ENCODE peak calls at places on chromosomes 2 and 18, in eight cellular contexts. T is HL-60, N is astrocyte of the spinal cord, B is M059J, P is GM13977, L is Kasumi-1, Q is AG20443, D is T follicular helper cell. M is an unnamed sample.

GRCh38 chr2:203340791-203341487 is 12.7 kb downstream of the ABI2 start:
- DNase-seq in Q (peak), B (peak), L (no peak), D (no peak), T (no peak), P (no peak), N (peak), M (no peak)

GRCh38 chr18:74994502-74995403 is 214.2 kb downstream of the PTGR3 start:
- DNase-seq in N (peak), L (peak), P (peak), T (no peak), Q (no peak), B (no peak), D (no peak), M (no peak)

GRCh38 chr2:6922201-6922656 is 5.0 kb downstream of the RNF144A start:
- DNase-seq in L (no peak), N (no peak), B (no peak), Q (no peak), T (no peak), P (no peak), D (no peak), M (peak)

GRCh38 chr2:13003500-13003899 is 286.8 kb downstream of the TRIB2 start:
- DNase-seq in P (no peak), L (no peak), B (peak), Q (no peak), D (no peak), T (no peak), N (no peak), M (no peak)

GRCh38 chr2:25521665-25522387 is 151.6 kb downstream of the DTNB start:
- DNase-seq in L (peak), N (peak), B (peak), D (peak), Q (peak), T (peak), P (peak), M (peak)

GRCh38 chr2:44834656-44835055 is 106.8 kb upstream of the SIX3 start:
- DNase-seq in B (no peak), T (no peak), D (no peak), L (no peak), P (no peak), Q (no peak), N (no peak), M (no peak)

GRCh38 chr18:21980744-21981143 is 188.6 kb upstream of the GATA6 start:
- DNase-seq in P (no peak), T (no peak), Q (no peak), B (peak), L (no peak), N (no peak), D (no peak), M (no peak)

GRCh38 chr2:14188431-14188830 is 444.1 kb upstream of the LRATD1 start:
- DNase-seq in D (no peak), P (no peak), Q (no peak), B (no peak), L (no peak), T (no peak), N (no peak), M (no peak)

M was measured in NCI-H1694.